ENCODE peak calls at places on chromosomes 4 and X, in seven cellular contexts. I is astrocyte of the spinal cord, E is mammary epithelial cell, Y is cardiac fibroblast, M is tibial nerve, D is upper lobe of right lung, B is SK-N-SH. P is an unnamed sample.

GRCh38 chr4:37994569-37994968 is 34.4 kb downstream of the PTTG2 start:
- DNase-seq in Y (no peak), M (no peak), D (no peak), I (no peak), B (no peak), E (no peak), P (no peak)

GRCh38 chr4:38512840-38513239 is 151.2 kb upstream of the KLF3 start:
- DNase-seq in M (no peak), D (no peak), I (no peak), Y (no peak), B (no peak), E (no peak), P (no peak)

GRCh38 chr4:47471591-47471990 is 8.1 kb upstream of the COMMD8 start:
- DNase-seq in Y (no peak), M (no peak), E (no peak), I (no peak), D (no peak), B (no peak), P (no peak)

GRCh38 chrX:130057209-130057608 is 53.1 kb downstream of the ELF4 start:
- DNase-seq in M (no peak), E (no peak), Y (no peak), I (no peak), B (no peak), D (no peak), P (no peak)

GRCh38 chr4:155474758-155475157 is 98.0 kb upstream of the MAP9 start:
- DNase-seq in E (no peak), M (no peak), I (no peak), B (no peak), Y (no peak), D (no peak), P (no peak)

GRCh38 chr4:7206385-7206784 is 14.0 kb downstream of the SORCS2 start:
- DNase-seq in I (peak; percentile 73), D (no peak), Y (peak; percentile 64), B (no peak), E (no peak), M (no peak), P (no peak)

GRCh38 chrX:133229361-133229760 is 11.2 kb upstream of the TFDP3 start:
- DNase-seq in E (peak; percentile 85), D (no peak), I (peak; percentile 29), Y (no peak), M (no peak), B (no peak), P (no peak)

GRCh38 chrX:7586126-7586525 is 256.8 kb upstream of the VCX start:
- DNase-seq in D (no peak), B (peak; percentile 20), Y (peak; percentile 0), I (peak; percentile 17), E (peak; percentile 16), M (no peak), P (peak; percentile 9)

GRCh38 chrX:119398974-119399771 is at the start of gene SLC25A43:
- DNase-seq in B (peak; percentile 69), Y (peak; percentile 49), M (no peak), E (peak; percentile 11), D (peak; percentile 78), I (no peak), P (no peak)

GRCh38 chr4:128371004-128371777 is 83.6 kb upstream of the PGRMC2 start:
- DNase-seq in B (no peak), D (no peak), I (peak; percentile 20), Y (peak; percentile 43), M (no peak), E (peak; percentile 35), P (no peak)

GRCh38 chrX:47577424-47577823 is 4.8 kb upstream of the TIMP1 start:
- DNase-seq in I (no peak), E (no peak), Y (peak; percentile 52), D (no peak), B (no peak), M (no peak), P (no peak)

GRCh38 chr4:160514126-160514525 is 1411.2 kb downstream of the RAPGEF2 start:
- DNase-seq in I (peak; percentile 79), B (no peak), M (no peak), E (peak; percentile 35), Y (no peak), D (no peak), P (peak; percentile 93)

GRCh38 chrX:50700921-50701320 is 113.1 kb downstream of the SHROOM4 start:
- DNase-seq in B (no peak), M (no peak), E (no peak), I (no peak), Y (peak; percentile 5), D (no peak), P (no peak)

GRCh38 chr4:113145519-113146291 is 96.3 kb downstream of the ANK2 start:
- DNase-seq in Y (no peak), M (no peak), E (no peak), B (no peak), D (no peak), I (no peak), P (no peak)

GRCh38 chrX:42738552-42738951 is 39.4 kb downstream of the PPP1R2C start:
- DNase-seq in D (no peak), Y (no peak), B (no peak), E (no peak), I (no peak), M (no peak), P (no peak)

GRCh38 chr4:159205462-159205861 is 102.6 kb downstream of the RAPGEF2 start:
- DNase-seq in M (no peak), D (no peak), I (no peak), E (no peak), B (no peak), Y (no peak), P (no peak)

GRCh38 chr4:168864831-168865541 is 145.1 kb downstream of the CBR4 start:
- DNase-seq in B (no peak), D (no peak), I (no peak), M (no peak), E (peak; percentile 28), Y (peak; percentile 66), P (peak; percentile 73)

GRCh38 chrX:54786972-54787371 is 11.1 kb downstream of the ITIH6 start:
- DNase-seq in E (peak; percentile 19), Y (no peak), D (no peak), B (no peak), I (no peak), M (no peak), P (no peak)

GRCh38 chr4:184451726-184452125 is 22.6 kb downstream of the IRF2 start:
- DNase-seq in D (no peak), Y (no peak), E (no peak), I (no peak), B (peak; percentile 66), M (no peak), P (no peak)

GRCh38 chrX:81201692-81202412 is at the start of the genes HMGN5 and SH3BGRL:
- DNase-seq in D (peak; percentile 88), Y (peak; percentile 93), E (peak; percentile 77), M (peak; percentile 64), I (peak; percentile 91), B (peak; percentile 56), P (peak; percentile 78)

GRCh38 chr4:24137963-24138601 is 248.2 kb upstream of the PPARGC1A start:
- DNase-seq in B (no peak), Y (no peak), E (no peak), M (no peak), D (no peak), I (no peak), P (no peak)

GRCh38 chrX:134670241-134670811 is 12.1 kb upstream of the PLAC1 start:
- DNase-seq in Y (peak; percentile 78), M (no peak), D (peak; percentile 69), E (peak; percentile 80), I (peak; percentile 79), B (no peak), P (no peak)

DNA sequence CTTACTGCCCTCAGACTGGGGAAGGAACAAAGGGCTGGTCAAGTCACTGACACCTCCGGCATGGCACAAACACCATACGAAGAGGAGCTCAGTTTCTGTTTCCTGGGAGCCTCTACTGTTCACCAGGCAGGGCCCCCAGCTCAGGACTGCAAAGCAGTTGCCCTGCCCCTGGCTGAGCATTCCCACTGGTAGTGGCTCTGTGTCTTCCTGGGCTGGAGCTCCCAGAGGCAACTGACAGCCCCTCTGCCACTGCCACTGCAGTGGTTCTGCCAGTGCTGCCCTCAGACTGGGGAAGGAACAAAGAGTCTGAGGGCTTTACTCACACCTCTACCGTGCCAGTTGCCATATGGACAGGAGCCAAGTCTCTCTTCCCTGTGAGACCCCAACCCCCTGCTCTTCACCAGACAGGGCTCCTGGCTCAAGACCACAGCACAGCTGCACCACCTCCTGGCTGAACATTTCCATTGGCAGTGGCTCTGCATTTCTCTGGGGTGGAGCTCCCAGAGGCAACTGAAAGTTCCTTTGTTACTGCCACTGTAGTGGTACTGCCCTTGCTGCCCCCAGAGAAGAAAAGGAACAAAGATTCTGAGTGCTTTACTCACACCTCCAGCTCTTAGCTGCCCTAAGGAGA is 67.9 kb downstream of the SMARCA5 start:
- DNase-seq in E (no peak), D (no peak), I (no peak), M (no peak), B (no peak), Y (no peak), P (no peak)
- TF ChIP-seq CTCF in E (no peak), D (no peak), I (no peak), M (no peak), B (no peak), Y (no peak), P (no peak)

DNA sequence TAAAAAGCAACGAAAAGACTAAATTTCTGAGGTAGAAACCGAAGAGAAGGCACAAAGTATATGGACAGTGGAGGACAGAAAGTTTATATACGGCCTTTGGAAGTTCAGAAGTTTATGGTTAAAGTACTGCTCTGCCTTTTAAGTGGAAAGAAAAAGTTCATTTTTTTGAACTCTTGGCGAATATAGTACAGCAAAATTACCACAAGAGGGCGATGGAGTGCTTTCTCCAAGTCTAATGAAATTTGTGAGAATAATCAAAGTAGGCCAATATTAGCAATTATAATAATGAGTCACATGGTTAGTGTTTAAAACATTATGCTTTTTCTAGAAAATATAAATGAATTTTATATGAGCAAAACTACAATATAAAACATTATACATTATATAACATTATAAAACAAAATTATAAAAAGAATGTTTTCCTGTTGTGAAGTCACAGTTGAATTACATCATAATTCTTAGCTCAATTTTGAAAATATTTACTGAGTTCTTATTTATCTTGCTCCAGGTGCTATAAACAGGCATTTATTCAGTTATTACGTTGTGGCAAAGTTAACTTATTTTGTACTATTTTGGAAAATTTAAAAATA is 136.2 kb upstream of the BMPR1B start:
- DNase-seq in E (peak; percentile 9), I (peak; percentile 58), B (peak; percentile 37), Y (peak; percentile 66), D (no peak), M (peak; percentile 48), P (peak; percentile 36)
- TF ChIP-seq CTCF in E (peak; percentile 62), I (peak; percentile 66), B (peak; percentile 89), Y (peak; percentile 67), D (peak; percentile 78), M (peak; percentile 84), P (peak; percentile 66)

DNA sequence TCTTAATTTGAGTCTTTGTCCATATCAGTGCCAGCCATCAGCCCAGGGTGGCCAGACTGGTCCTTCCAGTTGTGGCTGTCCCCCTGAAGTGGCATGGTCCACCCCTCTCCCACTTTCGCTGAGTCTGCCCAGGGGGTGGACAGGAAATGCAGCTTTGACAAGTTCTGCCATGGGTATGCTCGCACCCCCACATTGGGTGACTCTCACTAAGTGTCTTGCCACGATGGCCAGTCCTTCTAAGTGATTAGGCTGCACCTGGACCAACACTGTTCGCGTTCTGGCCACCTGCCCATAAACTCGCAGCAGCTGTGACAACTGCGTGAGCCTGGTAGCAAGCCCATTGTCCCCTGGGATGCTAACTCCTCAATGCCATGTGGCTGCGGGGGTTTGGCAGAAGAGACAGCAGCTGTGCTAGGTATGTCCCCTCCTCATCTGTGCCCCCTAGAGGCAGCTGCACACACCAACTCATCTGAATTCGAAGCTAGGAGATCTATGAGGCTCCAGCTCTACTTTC is 10.0 kb upstream of the LNX1 start:
- DNase-seq in I (no peak), E (no peak), B (peak; percentile 41), Y (peak; percentile 21), D (no peak), M (peak; percentile 13), P (no peak)
- TF ChIP-seq CTCF in I (peak; percentile 24), E (peak; percentile 39), B (peak; percentile 37), Y (no peak), D (no peak), M (no peak), P (no peak)

GRCh38 chrX:40671126-40671525 is 23.8 kb upstream of the CXorf38 start:
- DNase-seq in Y (peak; percentile 9), I (no peak), E (no peak), M (no peak), D (no peak), B (no peak), P (no peak)
- TF ChIP-seq CTCF in Y (no peak), I (no peak), E (no peak), M (no peak), D (no peak), B (no peak), P (no peak)